ENCODE peak calls at places on chromosomes 16 and 17, in four cellular contexts. G is fibroblast of the aortic adventitia; B is stimulated activated CD4-positive, alpha-beta T cell treated with anti-CD3 and anti-CD28 coated beads, Interleukin-1b, Interleukin-23, amount 100 ng/mL, for 24 hours; Q is GDM1. X is an unnamed sample.
A peak's percentile ranks its signal among the peaks of the same experiment; 100 is the strongest.

GRCh38 chr16:87570938-87571867 is 31.1 kb upstream of the JPH3 start:
- DNase-seq in G (peak; percentile 77), B (no peak), Q (no peak), X (no peak)

GRCh38 chr17:47918003-47918402 is 22.0 kb downstream of the SP2 start:
- DNase-seq in G (no peak), B (no peak), Q (no peak), X (peak; percentile 21)

GRCh38 chr16:9331503-9331902 is 240.1 kb downstream of the HAPSTR1 start:
- DNase-seq in G (no peak), B (no peak), Q (no peak), X (no peak)

GRCh38 chr16:72312862-72313261 is 140.9 kb upstream of the PMFBP1 start:
- DNase-seq in G (peak; percentile 8), B (no peak), Q (no peak), X (no peak)

GRCh38 chr17:69269174-69269998 is 40.8 kb upstream of the ABCA10 start:
- DNase-seq in G (peak; percentile 79), B (no peak), Q (no peak), X (no peak)

GRCh38 chr17:59234631-59235030 is 14.3 kb downstream of the GDPD1 start:
- DNase-seq in G (no peak), B (no peak), Q (no peak), X (no peak)

GRCh38 chr16:11742041-11742535 is 569 bp downstream of the TXNDC11 start:
- DNase-seq in G (no peak), B (no peak), Q (no peak), X (no peak)

GRCh38 chr16:17298238-17298637 is 172.5 kb downstream of the XYLT1 start:
- DNase-seq in G (no peak), B (no peak), Q (no peak), X (no peak)

GRCh38 chr17:72136692-72137550 is 16.1 kb downstream of the SOX9 start:
- DNase-seq in G (peak; percentile 35), B (no peak), Q (no peak), X (no peak)

GRCh38 chr17:66570353-66571195 is 264.3 kb upstream of the CACNG5 start:
- DNase-seq in G (no peak), B (no peak), Q (no peak), X (no peak)

GRCh38 chr16:10625595-10626357 is 45.4 kb upstream of the EMP2 start:
- DNase-seq in G (peak; percentile 10), B (no peak), Q (no peak), X (no peak)

GRCh38 chr17:7129311-7129710 is 14.7 kb upstream of the ASGR2 start:
- DNase-seq in G (no peak), B (no peak), Q (no peak), X (no peak)

GRCh38 chr16:24966599-24966998 is 48.6 kb downstream of the ARHGAP17 start:
- DNase-seq in G (no peak), B (no peak), Q (no peak), X (no peak)

GRCh38 chr17:57369509-57369945 is 113.2 kb downstream of the MSI2 start:
- DNase-seq in G (no peak), B (no peak), Q (no peak), X (no peak)

GRCh38 chr17:13346996-13347762 is 254.6 kb downstream of the HS3ST3A1 start:
- DNase-seq in G (peak; percentile 88), B (no peak), Q (peak; percentile 17), X (no peak)

GRCh38 chr17:62688398-62689140 is 61.1 kb downstream of the MRC2 start:
- DNase-seq in G (no peak), B (no peak), Q (no peak), X (no peak)

X was measured in GF-D8.